ENCODE peak calls at places on chromosomes 3 and 15, in nine cellular contexts. B is CD14-positive monocyte, H is cardiac fibroblast, X is fibroblast of the aortic adventitia, U is astrocyte, M is AG09319, S is fibroblast of mammary gland, I is neural crest cell, R is HL-60. V is an unnamed sample.

GRCh38 chr3:172317984-172318383 is 130.3 kb downstream of the GHSR start:
- DNase-seq in B (peak; percentile 55), H (peak; percentile 97), X (peak; percentile 90), U (peak; percentile 96), M (peak; percentile 86), S (peak; percentile 96), I (no peak), R (no peak), V (no peak)

GRCh38 chr3:175179055-175179454 is 319.9 kb downstream of the NAALADL2 start:
- DNase-seq in B (no peak), H (peak; percentile 38), X (no peak), U (peak; percentile 43), M (no peak), S (no peak), I (no peak), R (no peak), V (no peak)

GRCh38 chr15:40847225-40847961 is 3.5 kb downstream of the SPINT1 start:
- DNase-seq in B (peak; percentile 82), H (peak; percentile 26), X (no peak), U (no peak), M (no peak), S (no peak), I (no peak), R (peak; percentile 97), V (no peak)

GRCh38 chr15:39362832-39363561 is 217.9 kb upstream of the THBS1 start:
- DNase-seq in B (no peak), H (peak; percentile 87), X (peak; percentile 26), U (peak; percentile 99), M (peak; percentile 99), S (peak; percentile 89), I (no peak), R (no peak), V (peak; percentile 88)

GRCh38 chr3:152278674-152279427 is 10.1 kb downstream of the MBNL1 start:
- DNase-seq in B (no peak), H (peak; percentile 44), X (no peak), U (no peak), M (no peak), S (peak; percentile 43), I (no peak), R (no peak), V (no peak)

GRCh38 chr3:40054568-40055222 is 245.3 kb downstream of the MYRIP start:
- DNase-seq in B (no peak), H (peak; percentile 46), X (peak; percentile 51), U (peak; percentile 36), M (no peak), S (peak; percentile 52), I (no peak), R (no peak), V (no peak)

GRCh38 chr3:67853520-67853919 is 199.1 kb upstream of the SUCLG2 start:
- DNase-seq in B (no peak), H (no peak), X (no peak), U (no peak), M (no peak), S (no peak), I (no peak), R (no peak), V (no peak)

GRCh38 chr15:99104788-99105515 is at the start of gene SYNM:
- DNase-seq in B (no peak), H (peak; percentile 66), X (peak; percentile 56), U (peak; percentile 45), M (no peak), S (peak; percentile 68), I (peak; percentile 73), R (peak; percentile 45), V (peak; percentile 91)

GRCh38 chr3:120459196-120459595 is 8.4 kb upstream of the FSTL1 start:
- DNase-seq in B (no peak), H (no peak), X (no peak), U (no peak), M (no peak), S (no peak), I (no peak), R (no peak), V (no peak)

GRCh38 chr3:125202197-125202596 is 10.4 kb downstream of the SLC12A8 start:
- DNase-seq in B (no peak), H (peak; percentile 46), X (no peak), U (no peak), M (no peak), S (peak; percentile 40), I (no peak), R (peak; percentile 29), V (no peak)

GRCh38 chr3:185342458-185343169 is 20.3 kb upstream of the MAP3K13 start:
- DNase-seq in B (peak; percentile 52), H (no peak), X (peak; percentile 16), U (no peak), M (no peak), S (no peak), I (no peak), R (no peak), V (no peak)

GRCh38 chr3:50587806-50588758 is 18.8 kb downstream of the HEMK1 start:
- DNase-seq in B (no peak), H (no peak), X (no peak), U (no peak), M (no peak), S (no peak), I (no peak), R (no peak), V (no peak)

DNA sequence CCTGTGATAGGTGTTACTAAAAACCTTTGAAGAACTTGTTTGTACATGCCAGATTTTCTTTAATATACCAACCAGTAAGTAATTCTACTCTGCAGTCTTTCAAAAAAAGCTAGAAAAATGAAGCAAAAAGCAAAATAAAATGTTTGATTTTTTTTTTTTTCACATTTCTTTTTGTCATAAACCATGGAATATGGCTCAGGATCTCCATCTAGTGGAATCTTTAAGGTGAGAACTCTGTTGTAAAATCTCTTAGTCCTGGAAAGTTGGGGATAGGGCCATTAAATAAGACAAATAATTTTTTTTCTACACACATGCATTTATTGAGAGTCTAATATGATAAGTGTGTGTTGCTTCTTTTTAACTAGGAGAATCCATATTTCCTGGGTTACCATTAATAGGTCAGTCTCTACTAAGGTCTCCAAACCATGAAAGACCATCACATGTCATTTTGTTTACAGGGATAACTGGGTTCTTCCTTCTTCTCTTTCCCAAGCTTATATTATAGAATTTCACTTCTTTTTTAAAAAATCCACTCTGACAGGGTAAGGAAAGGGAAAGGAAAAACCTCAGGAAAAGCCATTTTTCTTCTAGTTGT is 84.6 kb downstream of the SLC9A9 start:
- DNase-seq in B (no peak), H (peak; percentile 63), X (peak; percentile 60), U (no peak), M (no peak), S (peak; percentile 63), I (no peak), R (no peak), V (no peak)
- TF ChIP-seq CTCF in B (no peak), H (peak; percentile 42), X (peak; percentile 53), U (peak; percentile 35), M (peak; percentile 43), S (peak; percentile 60), I (peak; percentile 61), R (no peak), V (peak; percentile 59)

DNA sequence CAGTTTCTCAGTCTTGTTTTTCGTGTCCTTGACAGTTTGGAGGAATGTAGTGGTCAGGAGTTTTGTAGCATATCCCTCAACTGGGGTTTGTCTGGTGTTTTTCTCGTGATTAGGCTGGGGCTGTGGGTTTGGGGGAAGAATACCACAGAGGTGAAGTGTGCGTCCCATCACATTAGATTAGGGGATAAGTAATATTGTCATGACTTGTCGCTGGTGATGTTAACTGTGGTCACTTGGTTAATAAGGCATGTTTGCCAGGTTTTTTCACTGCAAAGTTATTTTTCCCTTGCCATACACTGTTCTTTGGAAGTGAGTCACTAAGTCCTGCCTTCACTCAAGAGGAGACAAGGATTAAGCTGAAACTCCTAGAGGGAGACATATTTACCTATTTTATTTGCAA is 39.1 kb downstream of the PAK2 start:
- DNase-seq in B (no peak), H (peak; percentile 73), X (peak; percentile 80), U (peak; percentile 96), M (peak; percentile 50), S (peak; percentile 79), I (no peak), R (no peak), V (no peak)
- TF ChIP-seq CTCF in B (no peak), H (no peak), X (no peak), U (no peak), M (no peak), S (no peak), I (no peak), R (no peak), V (no peak)

GRCh38 chr15:56869573-56869972 is 48.9 kb upstream of the TCF12 start:
- DNase-seq in B (no peak), H (peak; percentile 47), X (peak; percentile 32), U (no peak), M (no peak), S (peak; percentile 36), I (peak; percentile 26), R (peak; percentile 51), V (no peak)
- TF ChIP-seq CTCF in B (peak; percentile 38), H (peak; percentile 40), X (peak; percentile 48), U (peak; percentile 46), M (peak; percentile 30), S (peak; percentile 56), I (peak; percentile 58), R (peak; percentile 5), V (peak; percentile 54)

GRCh38 chr3:47780727-47781325 is 867 bp downstream of the SMARCC1 start:
- DNase-seq in B (peak; percentile 47), H (peak; percentile 48), X (peak; percentile 34), U (no peak), M (no peak), S (peak; percentile 31), I (no peak), R (no peak), V (no peak)

GRCh38 chr3:47783673-47784072 is 2.0 kb upstream of the SMARCC1 start:
- DNase-seq in B (no peak), H (no peak), X (no peak), U (no peak), M (no peak), S (no peak), I (no peak), R (no peak), V (no peak)

GRCh38 chr3:47781326-47781684 is 388 bp downstream of the SMARCC1 start:
- DNase-seq in B (no peak), H (no peak), X (no peak), U (peak; percentile 33), M (no peak), S (peak; percentile 5), I (peak; percentile 54), R (peak; percentile 51), V (peak; percentile 87)

GRCh38 chr3:47782538-47783308 is 1.0 kb upstream of the SMARCC1 start:
- DNase-seq in B (no peak), H (no peak), X (no peak), U (no peak), M (no peak), S (no peak), I (no peak), R (no peak), V (no peak)

DNA sequence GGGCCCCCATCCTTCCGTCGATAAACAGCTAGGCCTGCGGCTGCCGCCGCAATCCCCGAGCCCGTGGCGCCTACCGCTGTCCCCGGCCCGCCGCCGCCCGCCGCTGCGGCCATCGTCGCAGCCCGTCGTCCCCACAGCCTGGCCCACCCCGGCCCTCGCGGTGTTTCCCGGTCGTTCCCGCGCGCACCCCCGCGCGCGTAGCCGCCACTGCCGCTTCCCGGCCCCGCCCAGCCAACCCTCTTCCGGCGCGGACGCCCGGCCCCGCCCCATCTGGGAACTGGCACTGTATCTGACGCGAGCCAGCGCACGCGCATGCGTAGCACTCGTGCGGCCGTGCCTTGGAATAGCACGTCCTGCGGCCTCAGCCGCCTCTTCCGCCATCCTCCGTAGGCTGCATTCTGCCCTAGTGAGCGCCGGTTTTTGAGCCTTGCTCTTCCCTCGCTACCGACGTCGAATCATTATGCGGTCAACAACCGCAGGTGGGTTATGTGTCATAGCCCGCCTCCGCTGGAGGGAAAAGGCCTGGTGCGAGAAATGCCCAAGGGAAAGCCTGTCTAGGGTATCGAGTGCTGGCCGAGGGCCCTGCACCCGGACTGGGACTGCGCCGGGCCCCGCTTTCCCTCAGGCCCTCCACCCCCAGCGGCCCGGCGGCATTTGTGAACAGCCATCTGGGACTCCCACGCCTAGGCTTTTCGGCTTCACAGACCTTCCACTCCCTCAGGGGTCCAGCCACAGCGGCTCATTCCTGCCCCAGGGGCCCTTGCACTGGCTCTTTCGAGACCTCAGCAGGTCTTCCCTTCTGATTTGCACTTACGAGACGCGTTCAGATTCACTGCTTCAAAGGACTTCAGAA is at the start of gene SMARCC1:
- DNase-seq in B (peak; percentile 97), H (peak; percentile 97), X (peak; percentile 96), U (peak; percentile 91), M (peak; percentile 93), S (peak; percentile 97), I (peak; percentile 97), R (peak; percentile 98), V (peak; percentile 100)
- TF ChIP-seq CTCF in B (no peak), H (no peak), X (peak; percentile 1), U (no peak), M (no peak), S (no peak), I (peak; percentile 20), R (no peak), V (no peak)

V was measured in osteocyte.